ENCODE peak calls at places on chromosomes 16 and 17, in eight cellular contexts. O, L, F, N, H, M, W and A are unnamed samples.

GRCh38 chr16:68658258-68658973 is 13.3 kb downstream of the CDH3 start:
- DNase-seq in O (peak), L (peak), F (peak), N (no peak), H (no peak), M (peak), W (no peak), A (no peak)

GRCh38 chr17:81391964-81392908 is 3.0 kb upstream of the BAHCC1 start:
- DNase-seq in O (no peak), L (no peak), F (peak), N (no peak), H (no peak), M (no peak), W (no peak), A (no peak)

GRCh38 chr17:20961551-20961950 is 81.3 kb downstream of the USP22 start:
- DNase-seq in O (no peak), L (no peak), F (no peak), N (no peak), H (no peak), M (no peak), W (no peak), A (no peak)

GRCh38 chr16:21962475-21962874 is 9.3 kb downstream of the UQCRC2 start:
- DNase-seq in O (no peak), L (no peak), F (no peak), N (no peak), H (no peak), M (no peak), W (no peak), A (no peak)

GRCh38 chr16:15509593-15510520 is 75.5 kb downstream of the BMERB1 start:
- DNase-seq in O (no peak), L (no peak), F (no peak), N (peak), H (no peak), M (no peak), W (no peak), A (no peak)

GRCh38 chr17:77208217-77208808 is 67.5 kb downstream of the SEC14L1 start:
- DNase-seq in O (no peak), L (no peak), F (peak), N (peak), H (no peak), M (no peak), W (peak), A (no peak)

GRCh38 chr17:300881-301280 is 51.7 kb downstream of the RPH3AL start:
- DNase-seq in O (no peak), L (no peak), F (no peak), N (no peak), H (peak), M (no peak), W (no peak), A (no peak)

GRCh38 chr17:81680150-81680549 is 3.4 kb downstream of the ARL16 start:
- DNase-seq in O (no peak), L (no peak), F (no peak), N (no peak), H (no peak), M (no peak), W (no peak), A (no peak)

GRCh38 chr17:31313982-31314787 is at the start of gene EVI2B:
- DNase-seq in O (no peak), L (peak), F (peak), N (no peak), H (no peak), M (no peak), W (peak), A (peak)

GRCh38 chr17:29378495-29378894 is 11.7 kb upstream of the TAOK1 start:
- DNase-seq in O (no peak), L (no peak), F (no peak), N (no peak), H (no peak), M (no peak), W (no peak), A (no peak)

GRCh38 chr17:29379084-29379811 is 10.9 kb upstream of the TAOK1 start:
- DNase-seq in O (no peak), L (no peak), F (no peak), N (no peak), H (no peak), M (peak), W (no peak), A (no peak)

DNA sequence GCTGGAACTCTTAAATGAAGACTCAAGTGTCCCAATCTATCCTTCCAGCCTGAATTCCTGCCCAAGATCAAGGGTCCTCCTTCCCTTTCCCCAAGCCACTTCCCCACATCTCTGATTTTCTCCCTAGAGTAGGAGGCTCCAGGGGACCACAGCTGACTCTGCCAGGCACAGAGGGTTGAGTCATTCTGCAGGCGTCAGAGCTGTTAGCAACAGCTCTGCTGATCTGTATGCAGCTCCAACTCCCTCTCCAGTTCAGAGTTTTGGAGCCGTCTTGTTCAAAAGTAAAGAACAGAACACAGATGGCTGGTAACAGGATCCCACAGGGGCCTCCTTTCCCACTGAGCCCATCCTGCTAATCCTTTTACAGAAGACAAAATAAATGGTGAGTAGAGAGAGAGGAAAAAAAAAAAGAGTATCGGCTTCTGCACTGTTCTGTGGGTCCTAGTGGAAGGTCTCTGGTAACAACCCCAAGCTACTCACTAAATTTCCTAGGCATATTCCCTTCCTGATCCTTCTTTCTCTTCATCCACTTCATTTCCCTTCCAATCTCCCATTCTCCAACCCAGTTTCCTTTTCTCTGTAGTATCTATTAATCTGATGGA is 13.4 kb upstream of the TAOK1 start:
- DNase-seq in O (no peak), L (no peak), F (peak), N (peak), H (peak), M (no peak), W (no peak), A (no peak)
- H3K4me3 ChIP-seq in O (no peak), L (no peak), F (no peak), N (peak), H (no peak), M (no peak), W (no peak), A (no peak)

DNA sequence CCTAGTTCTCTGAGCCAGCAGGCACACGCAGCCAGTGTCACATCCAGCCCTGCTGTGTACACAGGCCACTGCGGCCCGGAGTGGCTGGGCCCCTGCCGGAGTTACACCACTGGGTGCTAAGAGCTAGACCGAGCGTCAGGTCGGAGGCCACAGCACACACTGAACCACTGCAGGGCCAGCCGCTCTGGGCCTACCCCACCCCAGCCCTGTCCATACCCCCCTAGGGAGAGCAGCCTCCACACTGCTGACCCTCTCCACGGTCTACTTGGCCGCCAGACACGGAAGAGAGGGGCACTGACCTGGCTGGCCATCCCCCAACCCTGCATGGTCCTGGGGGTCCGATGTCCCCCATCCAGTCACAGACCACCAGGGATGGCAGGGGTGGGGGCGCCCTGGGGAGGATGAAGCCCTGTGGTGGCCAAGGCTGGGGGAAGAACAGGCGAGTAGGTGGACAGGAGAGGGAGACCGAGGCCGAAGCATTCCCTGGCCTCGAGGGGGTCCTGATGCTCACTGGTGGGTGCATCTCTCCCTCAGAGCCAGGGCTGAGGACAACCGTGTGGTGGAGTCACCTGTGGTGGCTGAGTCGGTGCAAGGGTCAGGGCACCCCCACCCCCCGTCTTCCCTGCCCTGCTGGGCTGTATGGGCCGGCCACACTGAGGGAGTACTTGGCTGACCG is 34.9 kb upstream of the ZC3H18 start:
- DNase-seq in O (no peak), L (no peak), F (no peak), N (no peak), H (no peak), M (no peak), W (no peak), A (no peak)
- H3K4me3 ChIP-seq in O (peak), L (peak), F (peak), N (peak), H (no peak), M (peak), W (peak), A (peak)

DNA sequence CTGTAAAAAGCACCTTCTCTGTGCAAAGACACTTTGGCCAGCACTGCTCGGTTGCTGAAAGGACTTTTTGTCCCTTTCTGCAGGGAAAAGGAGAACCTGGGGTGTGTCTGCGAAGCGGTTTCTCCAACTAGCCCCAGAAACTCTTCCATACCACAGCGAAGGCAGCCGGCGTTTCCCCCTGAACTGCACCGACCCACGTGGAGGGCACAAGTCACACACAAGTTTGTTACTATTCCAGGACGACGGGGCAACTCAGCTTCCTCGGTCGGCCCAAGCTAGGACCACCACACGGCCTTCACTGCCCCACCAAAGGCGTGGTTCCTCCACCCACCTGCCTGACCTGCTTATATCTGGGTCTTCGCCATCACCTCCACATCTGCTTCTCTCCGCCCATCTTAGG is 1.9 kb downstream of the RTN4RL1 start:
- DNase-seq in O (no peak), L (no peak), F (no peak), N (no peak), H (no peak), M (no peak), W (no peak), A (no peak)
- H3K4me3 ChIP-seq in O (no peak), L (no peak), F (no peak), N (peak), H (no peak), M (no peak), W (no peak), A (no peak)

DNA sequence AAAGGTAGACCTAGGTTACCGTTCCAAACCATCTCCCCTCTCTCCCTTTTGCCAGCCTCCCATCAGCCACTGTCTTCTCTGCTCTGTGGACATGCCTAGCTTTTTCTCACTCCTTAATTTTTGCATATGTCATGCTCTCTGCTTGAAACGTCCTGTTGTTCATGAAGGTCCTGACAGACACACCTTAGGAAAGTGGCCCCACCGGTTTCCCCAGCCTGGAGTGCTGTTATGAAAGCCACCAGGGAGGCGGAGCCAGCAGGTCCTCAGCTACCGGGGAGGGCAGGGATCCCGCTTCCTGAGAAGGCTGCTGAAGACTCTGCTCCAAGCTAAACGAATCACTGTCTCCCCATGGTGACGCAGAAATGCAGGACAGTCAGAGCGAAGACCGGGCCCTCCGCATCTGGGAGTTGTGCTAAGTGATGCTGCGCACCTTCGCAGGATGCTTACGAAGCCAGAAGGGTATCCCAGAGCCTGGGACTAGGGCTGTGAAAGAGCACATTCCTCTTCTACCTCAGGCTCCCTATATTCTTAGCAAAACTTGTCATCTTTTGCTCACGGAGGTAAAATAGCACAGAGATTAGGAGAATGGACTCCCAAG is 2.3 kb upstream of the SLC16A11 start:
- DNase-seq in O (peak), L (peak), F (no peak), N (peak), H (peak), M (peak), W (no peak), A (no peak)
- H3K4me3 ChIP-seq in O (peak), L (peak), F (no peak), N (peak), H (no peak), M (peak), W (peak), A (peak)

GRCh38 chr17:8629371-8630226 is 926 bp downstream of the MYH10 start:
- DNase-seq in O (no peak), L (no peak), F (peak), N (peak), H (peak), M (peak), W (no peak), A (no peak)
- H3K4me3 ChIP-seq in O (no peak), L (peak), F (peak), N (peak), H (peak), M (peak), W (peak), A (peak)

DNA sequence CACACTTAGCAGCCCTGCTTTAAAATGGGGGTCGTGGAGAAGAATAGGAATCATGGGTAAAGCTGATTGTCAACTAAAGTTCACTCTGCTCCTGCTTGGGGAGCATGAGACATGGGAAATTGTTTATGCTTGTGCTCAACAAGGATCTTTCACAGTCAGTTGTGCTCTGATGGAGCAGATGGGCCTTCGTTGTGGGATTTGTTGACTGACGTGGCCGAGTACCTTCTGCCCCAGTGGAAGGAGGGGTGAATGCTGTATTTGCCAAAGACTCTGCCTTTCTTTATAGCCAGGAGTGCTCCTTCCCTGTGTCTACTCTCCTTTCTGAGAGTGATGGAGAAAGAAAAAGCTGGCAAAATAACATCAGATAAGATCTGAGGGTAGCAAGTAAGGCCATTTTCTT is 11.4 kb downstream of the ARSG start:
- DNase-seq in O (no peak), L (no peak), F (no peak), N (no peak), H (no peak), M (no peak), W (no peak), A (no peak)
- H3K4me3 ChIP-seq in O (no peak), L (no peak), F (no peak), N (no peak), H (no peak), M (no peak), W (no peak), A (no peak)

GRCh38 chr17:8149419-8150193 is 2.6 kb downstream of the PER1 start:
- DNase-seq in O (no peak), L (no peak), F (no peak), N (no peak), H (peak), M (no peak), W (no peak), A (no peak)
- H3K4me3 ChIP-seq in O (no peak), L (no peak), F (no peak), N (no peak), H (no peak), M (no peak), W (no peak), A (no peak)

GRCh38 chr17:45022655-45023339 is 28.6 kb downstream of the DCAKD start:
- DNase-seq in O (no peak), L (no peak), F (no peak), N (peak), H (no peak), M (no peak), W (no peak), A (peak)
- H3K4me3 ChIP-seq in O (no peak), L (no peak), F (no peak), N (no peak), H (no peak), M (no peak), W (no peak), A (no peak)

GRCh38 chr17:19004601-19005441 is at the start of gene FAM83G:
- DNase-seq in O (peak), L (no peak), F (peak), N (peak), H (peak), M (peak), W (peak), A (peak)
- H3K4me3 ChIP-seq in O (peak), L (no peak), F (peak), N (peak), H (peak), M (peak), W (peak), A (peak)

GRCh38 chr17:34118564-34118963 is 136.5 kb upstream of the CCL2 start:
- DNase-seq in O (no peak), L (no peak), F (peak), N (peak), H (peak), M (no peak), W (no peak), A (no peak)

GRCh38 chr17:34114174-34114573 is 140.9 kb upstream of the CCL2 start:
- DNase-seq in O (no peak), L (no peak), F (no peak), N (no peak), H (peak), M (no peak), W (no peak), A (no peak)

GRCh38 chr17:34116306-34116705 is 138.8 kb upstream of the CCL2 start:
- DNase-seq in O (no peak), L (no peak), F (no peak), N (peak), H (peak), M (no peak), W (no peak), A (no peak)

GRCh38 chr17:34117811-34118210 is 137.3 kb upstream of the CCL2 start:
- DNase-seq in O (no peak), L (no peak), F (no peak), N (peak), H (no peak), M (no peak), W (no peak), A (no peak)

GRCh38 chr17:34117332-34117731 is 137.8 kb upstream of the CCL2 start:
- DNase-seq in O (no peak), L (no peak), F (no peak), N (peak), H (peak), M (no peak), W (no peak), A (no peak)
- H3K4me3 ChIP-seq in O (no peak), L (no peak), F (no peak), N (no peak), H (no peak), M (no peak), W (no peak), A (no peak)